ENCODE peak calls at places on chromosomes 3 and 15, in five cellular contexts. One of them, this sample, is unnamed.

GRCh38 chr15:56233549-56233948 is 10.1 kb downstream of the RFX7 start:
- DNase-seq in ovary: no peak
- DNase-seq in HFF-Myc: no peak
- DNase-seq in natural killer cell: no peak
- DNase-seq in NB4: no peak
- DNase-seq in this sample: no peak

GRCh38 chr3:186969607-186970006 is 39.3 kb downstream of the ST6GAL1 start:
- DNase-seq in ovary: no peak
- DNase-seq in HFF-Myc: no peak
- DNase-seq in natural killer cell: no peak
- DNase-seq in NB4: no peak
- DNase-seq in this sample: no peak

GRCh38 chr3:169940486-169941181 is 26.0 kb upstream of the SEC62 start:
- DNase-seq in ovary: no peak
- DNase-seq in HFF-Myc: no peak
- DNase-seq in natural killer cell: no peak
- DNase-seq in NB4: no peak
- DNase-seq in this sample: no peak

GRCh38 chr3:133213942-133214341 is 175.8 kb downstream of the TMEM108 start:
- DNase-seq in ovary: no peak
- DNase-seq in HFF-Myc: no peak
- DNase-seq in natural killer cell: no peak
- DNase-seq in NB4: no peak
- DNase-seq in this sample: no peak

GRCh38 chr3:147915057-147915456 is 505.9 kb downstream of the ZIC1 start:
- DNase-seq in ovary: no peak
- DNase-seq in HFF-Myc: no peak
- DNase-seq in natural killer cell: no peak
- DNase-seq in NB4: no peak
- DNase-seq in this sample: peak; percentile 48

GRCh38 chr3:45479627-45480026 is 91.3 kb downstream of the LARS2 start:
- DNase-seq in ovary: no peak
- DNase-seq in HFF-Myc: peak; percentile 25
- DNase-seq in natural killer cell: no peak
- DNase-seq in NB4: no peak
- DNase-seq in this sample: peak; percentile 38

GRCh38 chr3:15428539-15428938 is 1.1 kb downstream of the EAF1 start:
- DNase-seq in ovary: no peak
- DNase-seq in HFF-Myc: no peak
- DNase-seq in natural killer cell: no peak
- DNase-seq in NB4: peak; percentile 37
- DNase-seq in this sample: no peak

GRCh38 chr15:28112101-28112760 is 13.1 kb upstream of the OCA2 start:
- DNase-seq in ovary: peak; percentile 8
- DNase-seq in HFF-Myc: no peak
- DNase-seq in natural killer cell: no peak
- DNase-seq in NB4: no peak
- DNase-seq in this sample: no peak

GRCh38 chr3:146271180-146271579 is 20.3 kb upstream of the PLSCR4 start:
- DNase-seq in ovary: no peak
- DNase-seq in HFF-Myc: no peak
- DNase-seq in natural killer cell: no peak
- DNase-seq in NB4: no peak
- DNase-seq in this sample: no peak

GRCh38 chr3:78070188-78070587 is 1030.3 kb downstream of the ROBO2 start:
- DNase-seq in ovary: no peak
- DNase-seq in HFF-Myc: no peak
- DNase-seq in natural killer cell: no peak
- DNase-seq in NB4: no peak
- DNase-seq in this sample: no peak

GRCh38 chr15:80081390-80081789 is 21.9 kb downstream of the ZFAND6 start:
- DNase-seq in ovary: no peak
- DNase-seq in HFF-Myc: no peak
- DNase-seq in natural killer cell: no peak
- DNase-seq in NB4: peak; percentile 78
- DNase-seq in this sample: no peak

GRCh38 chr3:39447637-39448483 is 19.6 kb upstream of the MOBP start:
- DNase-seq in ovary: peak; percentile 46
- DNase-seq in HFF-Myc: peak; percentile 78
- DNase-seq in natural killer cell: peak; percentile 17
- DNase-seq in NB4: peak; percentile 77
- DNase-seq in this sample: peak; percentile 62

GRCh38 chr15:76342046-76342381 is 5.4 kb downstream of the ISL2 start:
- DNase-seq in ovary: no peak
- DNase-seq in HFF-Myc: no peak
- DNase-seq in natural killer cell: no peak
- DNase-seq in NB4: no peak
- DNase-seq in this sample: no peak

GRCh38 chr15:96969892-96970710 is 639.6 kb downstream of the NR2F2 start:
- DNase-seq in ovary: no peak
- DNase-seq in HFF-Myc: no peak
- DNase-seq in natural killer cell: no peak
- DNase-seq in NB4: no peak
- DNase-seq in this sample: no peak

GRCh38 chr3:141482250-141482937 is 4.4 kb upstream of the RASA2 start:
- DNase-seq in ovary: no peak
- DNase-seq in HFF-Myc: peak; percentile 24
- DNase-seq in natural killer cell: no peak
- DNase-seq in NB4: peak; percentile 68
- DNase-seq in this sample: peak; percentile 61

GRCh38 chr3:132445812-132446211 is 28.5 kb downstream of the DNAJC13 start:
- DNase-seq in ovary: no peak
- DNase-seq in HFF-Myc: peak; percentile 63
- DNase-seq in natural killer cell: no peak
- DNase-seq in NB4: peak; percentile 67
- DNase-seq in this sample: peak; percentile 49

GRCh38 chr3:157982359-157982758 is 123.9 kb downstream of the SHOX2 start:
- DNase-seq in ovary: no peak
- DNase-seq in HFF-Myc: no peak
- DNase-seq in natural killer cell: no peak
- DNase-seq in NB4: no peak
- DNase-seq in this sample: no peak

GRCh38 chr15:72472907-72473669 is 1.0 kb upstream of the ARIH1 start:
- DNase-seq in ovary: no peak
- DNase-seq in HFF-Myc: no peak
- DNase-seq in natural killer cell: no peak
- DNase-seq in NB4: peak; percentile 23
- DNase-seq in this sample: peak; percentile 14

GRCh38 chr3:112233083-112233482 is 60.9 kb downstream of the SLC9C1 start:
- DNase-seq in ovary: no peak
- DNase-seq in HFF-Myc: no peak
- DNase-seq in natural killer cell: no peak
- DNase-seq in NB4: no peak
- DNase-seq in this sample: no peak

GRCh38 chr3:49841126-49841525 is 15.2 kb downstream of the TRAIP start:
- DNase-seq in ovary: no peak
- DNase-seq in HFF-Myc: no peak
- DNase-seq in natural killer cell: no peak
- DNase-seq in NB4: peak; percentile 66
- DNase-seq in this sample: no peak

GRCh38 chr3:101861212-101861977 is 12.1 kb downstream of the NFKBIZ start:
- DNase-seq in ovary: no peak
- DNase-seq in HFF-Myc: no peak
- DNase-seq in natural killer cell: no peak
- DNase-seq in NB4: no peak
- DNase-seq in this sample: no peak

GRCh38 chr15:25671132-25671531 is 192.0 kb downstream of the ATP10A start:
- DNase-seq in ovary: no peak
- DNase-seq in HFF-Myc: no peak
- DNase-seq in natural killer cell: no peak
- DNase-seq in NB4: no peak
- DNase-seq in this sample: no peak

GRCh38 chr15:25667829-25668228 is 195.3 kb downstream of the ATP10A start:
- DNase-seq in ovary: no peak
- DNase-seq in HFF-Myc: no peak
- DNase-seq in natural killer cell: no peak
- DNase-seq in NB4: no peak
- DNase-seq in this sample: no peak

GRCh38 chr15:25668236-25668635 is 194.9 kb downstream of the ATP10A start:
- DNase-seq in ovary: no peak
- DNase-seq in HFF-Myc: no peak
- DNase-seq in natural killer cell: no peak
- DNase-seq in NB4: no peak
- DNase-seq in this sample: no peak

GRCh38 chr15:25670025-25670554 is 193.0 kb downstream of the ATP10A start:
- DNase-seq in ovary: peak; percentile 54
- DNase-seq in HFF-Myc: no peak
- DNase-seq in natural killer cell: no peak
- DNase-seq in NB4: no peak
- DNase-seq in this sample: no peak

GRCh38 chr15:25668901-25669300 is 194.2 kb downstream of the ATP10A start:
- DNase-seq in ovary: no peak
- DNase-seq in HFF-Myc: no peak
- DNase-seq in natural killer cell: no peak
- DNase-seq in NB4: no peak
- DNase-seq in this sample: no peak
- TF ChIP-seq CTCF in ovary: no peak
- TF ChIP-seq CTCF in HFF-Myc: no peak
- TF ChIP-seq CTCF in natural killer cell: no peak
- TF ChIP-seq CTCF in NB4: no peak
- TF ChIP-seq CTCF in this sample: no peak

GRCh38 chr15:51917493-51917892 is 54.1 kb downstream of the LEO1 start:
- DNase-seq in ovary: no peak
- DNase-seq in HFF-Myc: no peak
- DNase-seq in natural killer cell: no peak
- DNase-seq in NB4: peak; percentile 54
- DNase-seq in this sample: no peak
- TF ChIP-seq CTCF in ovary: no peak
- TF ChIP-seq CTCF in HFF-Myc: peak; percentile 56
- TF ChIP-seq CTCF in natural killer cell: no peak
- TF ChIP-seq CTCF in NB4: peak; percentile 47
- TF ChIP-seq CTCF in this sample: peak; percentile 30

GRCh38 chr3:33439421-33440327 is 531 bp downstream of the UBP1 start:
- DNase-seq in ovary: peak; percentile 68
- DNase-seq in HFF-Myc: no peak
- DNase-seq in natural killer cell: peak; percentile 51
- DNase-seq in NB4: peak; percentile 65
- DNase-seq in this sample: no peak
- TF ChIP-seq CTCF in ovary: no peak
- TF ChIP-seq CTCF in HFF-Myc: no peak
- TF ChIP-seq CTCF in natural killer cell: no peak
- TF ChIP-seq CTCF in NB4: no peak
- TF ChIP-seq CTCF in this sample: no peak

DNA sequence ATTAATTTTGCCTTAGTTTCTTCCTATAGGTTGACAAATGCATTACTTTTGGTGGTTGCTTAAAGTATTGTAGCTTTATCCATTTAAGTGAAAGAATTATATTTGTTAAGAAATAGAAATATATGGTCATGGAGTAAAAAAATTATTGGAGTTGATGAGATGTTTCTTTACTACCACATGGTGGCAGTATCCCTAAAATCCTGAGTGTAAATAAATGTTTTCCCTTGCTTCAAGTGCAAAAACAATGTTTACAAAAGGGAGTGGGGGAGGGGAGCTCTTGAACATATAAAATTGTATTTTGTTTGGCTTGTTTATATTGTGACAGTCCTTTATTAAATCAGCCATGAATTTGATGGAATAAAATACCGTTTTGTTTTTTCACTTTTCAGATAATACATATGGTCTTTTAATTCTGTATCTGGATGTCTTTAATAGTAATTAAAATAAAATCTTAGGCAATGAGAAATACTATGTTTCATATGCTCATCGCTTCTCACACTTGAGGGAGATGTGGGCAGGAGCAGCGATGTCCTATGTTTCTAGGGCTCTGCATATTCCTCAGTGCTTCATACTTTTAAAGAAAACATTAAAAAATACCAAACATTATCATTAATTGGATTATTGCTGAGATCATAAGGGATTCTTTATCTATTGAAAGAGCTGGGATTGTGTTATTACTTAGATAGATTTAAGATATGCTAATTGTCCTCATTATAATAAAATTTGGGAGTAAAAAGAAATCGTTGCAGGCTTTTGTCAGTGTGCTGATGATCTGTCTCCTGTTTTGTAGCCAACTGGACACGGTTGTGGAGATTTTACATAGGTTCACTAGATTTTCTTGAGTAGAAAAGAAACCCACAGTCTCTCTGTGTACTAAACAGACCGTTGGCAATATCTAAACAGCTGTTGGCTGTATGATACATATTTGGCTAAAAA is 349.7 kb downstream of the TUSC7 start:
- DNase-seq in ovary: no peak
- DNase-seq in HFF-Myc: no peak
- DNase-seq in natural killer cell: no peak
- DNase-seq in NB4: peak; percentile 8
- DNase-seq in this sample: no peak
- TF ChIP-seq CTCF in ovary: no peak
- TF ChIP-seq CTCF in HFF-Myc: peak; percentile 19
- TF ChIP-seq CTCF in natural killer cell: no peak
- TF ChIP-seq CTCF in NB4: peak; percentile 11
- TF ChIP-seq CTCF in this sample: peak; percentile 32

DNA sequence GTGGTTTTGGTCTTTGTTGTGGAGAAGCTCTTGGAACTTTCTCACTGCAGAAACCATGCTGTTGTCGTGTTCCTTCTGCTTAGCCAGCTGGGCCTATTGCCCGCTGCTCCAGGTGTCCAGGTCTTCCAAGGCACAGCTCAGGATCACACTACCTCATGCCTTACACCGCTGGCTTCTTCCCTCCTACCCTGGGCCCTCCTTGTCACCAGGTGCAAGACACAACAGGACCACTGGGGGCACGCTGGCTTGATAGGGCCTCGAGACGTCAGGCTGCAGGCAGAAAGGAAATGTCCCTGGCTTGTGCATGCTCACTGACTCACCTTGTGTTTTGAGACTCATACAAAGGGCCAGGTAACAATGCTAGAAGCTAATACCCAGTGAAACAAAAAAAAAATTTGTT is 32.3 kb downstream of the PAQR9 start:
- DNase-seq in ovary: no peak
- DNase-seq in HFF-Myc: no peak
- DNase-seq in natural killer cell: no peak
- DNase-seq in NB4: peak; percentile 12
- DNase-seq in this sample: no peak
- TF ChIP-seq CTCF in ovary: no peak
- TF ChIP-seq CTCF in HFF-Myc: no peak
- TF ChIP-seq CTCF in natural killer cell: no peak
- TF ChIP-seq CTCF in NB4: no peak
- TF ChIP-seq CTCF in this sample: no peak

GRCh38 chr3:97197083-97197482 is 382.7 kb downstream of the EPHA6 start:
- DNase-seq in ovary: no peak
- DNase-seq in HFF-Myc: no peak
- DNase-seq in natural killer cell: no peak
- DNase-seq in NB4: no peak
- DNase-seq in this sample: no peak
- TF ChIP-seq CTCF in ovary: no peak
- TF ChIP-seq CTCF in HFF-Myc: no peak
- TF ChIP-seq CTCF in natural killer cell: no peak
- TF ChIP-seq CTCF in NB4: no peak
- TF ChIP-seq CTCF in this sample: no peak